ENCODE peak calls at places on chromosome 6, in ten cellular contexts. One of them, this sample, is unnamed.

GRCh38 chr6:169263836-169264608 is 10.4 kb upstream of the THBS2 start:
- DNase-seq in breast epithelium: no peak
- DNase-seq in psoas muscle: no peak
- DNase-seq in PC-3: peak; percentile 71
- DNase-seq in foreskin fibroblast: peak; percentile 89
- DNase-seq in heart left ventricle: no peak
- DNase-seq in esophagus squamous epithelium: no peak
- DNase-seq in upper lobe of left lung: no peak
- DNase-seq in IMR-90: peak; percentile 64
- DNase-seq in ovary: no peak
- DNase-seq in this sample: peak; percentile 51

GRCh38 chr6:168440520-168441433 is at the start of gene SMOC2:
- DNase-seq in ovary: peak; percentile 70
- DNase-seq in breast epithelium: no peak
- DNase-seq in upper lobe of left lung: no peak
- DNase-seq in PC-3: no peak
- DNase-seq in heart left ventricle: peak; percentile 63
- DNase-seq in psoas muscle: peak; percentile 46
- DNase-seq in foreskin fibroblast: no peak
- DNase-seq in IMR-90: no peak
- DNase-seq in esophagus squamous epithelium: no peak
- DNase-seq in this sample: no peak

GRCh38 chr6:148223424-148223842 is 119.2 kb upstream of the SASH1 start:
- DNase-seq in IMR-90: peak; percentile 80
- DNase-seq in breast epithelium: no peak
- DNase-seq in upper lobe of left lung: no peak
- DNase-seq in heart left ventricle: no peak
- DNase-seq in ovary: no peak
- DNase-seq in foreskin fibroblast: peak; percentile 58
- DNase-seq in PC-3: peak; percentile 14
- DNase-seq in psoas muscle: no peak
- DNase-seq in esophagus squamous epithelium: no peak
- DNase-seq in this sample: no peak

GRCh38 chr6:152696543-152696942 is 1.2 kb upstream of the MYCT1 start:
- DNase-seq in psoas muscle: no peak
- DNase-seq in breast epithelium: no peak
- DNase-seq in heart left ventricle: no peak
- DNase-seq in esophagus squamous epithelium: no peak
- DNase-seq in ovary: no peak
- DNase-seq in PC-3: peak; percentile 69
- DNase-seq in IMR-90: peak; percentile 88
- DNase-seq in foreskin fibroblast: peak; percentile 48
- DNase-seq in upper lobe of left lung: no peak
- DNase-seq in this sample: peak; percentile 79

GRCh38 chr6:150723857-150724256 is 124.2 kb downstream of the PLEKHG1 start:
- DNase-seq in esophagus squamous epithelium: no peak
- DNase-seq in heart left ventricle: no peak
- DNase-seq in IMR-90: no peak
- DNase-seq in breast epithelium: peak; percentile 34
- DNase-seq in foreskin fibroblast: peak; percentile 3
- DNase-seq in psoas muscle: no peak
- DNase-seq in PC-3: peak; percentile 71
- DNase-seq in upper lobe of left lung: no peak
- DNase-seq in ovary: no peak
- DNase-seq in this sample: peak; percentile 61

GRCh38 chr6:158797331-158798202 is 21.6 kb downstream of the EZR start:
- DNase-seq in psoas muscle: no peak
- DNase-seq in ovary: no peak
- DNase-seq in IMR-90: peak; percentile 76
- DNase-seq in upper lobe of left lung: peak; percentile 15
- DNase-seq in PC-3: no peak
- DNase-seq in breast epithelium: no peak
- DNase-seq in heart left ventricle: no peak
- DNase-seq in esophagus squamous epithelium: no peak
- DNase-seq in foreskin fibroblast: peak; percentile 25
- DNase-seq in this sample: peak; percentile 68

GRCh38 chr6:126118934-126119333 is 132.6 kb downstream of the TRMT11 start:
- DNase-seq in heart left ventricle: no peak
- DNase-seq in esophagus squamous epithelium: no peak
- DNase-seq in upper lobe of left lung: no peak
- DNase-seq in ovary: no peak
- DNase-seq in breast epithelium: no peak
- DNase-seq in PC-3: peak; percentile 24
- DNase-seq in IMR-90: peak; percentile 13
- DNase-seq in psoas muscle: no peak
- DNase-seq in foreskin fibroblast: peak; percentile 7
- DNase-seq in this sample: no peak

GRCh38 chr6:31186052-31186734 is 15.7 kb upstream of the POU5F1 start:
- DNase-seq in IMR-90: no peak
- DNase-seq in foreskin fibroblast: peak; percentile 61
- DNase-seq in PC-3: no peak
- DNase-seq in upper lobe of left lung: peak; percentile 61
- DNase-seq in heart left ventricle: peak; percentile 67
- DNase-seq in breast epithelium: peak; percentile 79
- DNase-seq in ovary: no peak
- DNase-seq in esophagus squamous epithelium: no peak
- DNase-seq in psoas muscle: peak; percentile 79
- DNase-seq in this sample: no peak

GRCh38 chr6:130958468-130958867 is 104.6 kb downstream of the EPB41L2 start:
- DNase-seq in psoas muscle: no peak
- DNase-seq in upper lobe of left lung: no peak
- DNase-seq in foreskin fibroblast: no peak
- DNase-seq in breast epithelium: no peak
- DNase-seq in esophagus squamous epithelium: no peak
- DNase-seq in heart left ventricle: no peak
- DNase-seq in IMR-90: peak; percentile 36
- DNase-seq in PC-3: peak; percentile 62
- DNase-seq in ovary: no peak
- DNase-seq in this sample: no peak

GRCh38 chr6:83198486-83199172 is 5.5 kb downstream of the RWDD2A start:
- DNase-seq in ovary: no peak
- DNase-seq in psoas muscle: no peak
- DNase-seq in heart left ventricle: no peak
- DNase-seq in esophagus squamous epithelium: no peak
- DNase-seq in IMR-90: peak; percentile 69
- DNase-seq in breast epithelium: no peak
- DNase-seq in foreskin fibroblast: peak; percentile 68
- DNase-seq in PC-3: peak; percentile 11
- DNase-seq in upper lobe of left lung: no peak
- DNase-seq in this sample: no peak

GRCh38 chr6:44438827-44439226 is 51.3 kb downstream of the CDC5L start:
- DNase-seq in breast epithelium: no peak
- DNase-seq in foreskin fibroblast: no peak
- DNase-seq in esophagus squamous epithelium: no peak
- DNase-seq in heart left ventricle: no peak
- DNase-seq in upper lobe of left lung: no peak
- DNase-seq in PC-3: no peak
- DNase-seq in IMR-90: no peak
- DNase-seq in ovary: no peak
- DNase-seq in psoas muscle: no peak
- DNase-seq in this sample: no peak

GRCh38 chr6:11500008-11500407 is 37.5 kb upstream of the TMEM170B start:
- DNase-seq in PC-3: peak; percentile 92
- DNase-seq in IMR-90: peak; percentile 65
- DNase-seq in foreskin fibroblast: peak; percentile 53
- DNase-seq in breast epithelium: no peak
- DNase-seq in ovary: no peak
- DNase-seq in esophagus squamous epithelium: no peak
- DNase-seq in psoas muscle: no peak
- DNase-seq in heart left ventricle: no peak
- DNase-seq in upper lobe of left lung: no peak
- DNase-seq in this sample: no peak

DNA sequence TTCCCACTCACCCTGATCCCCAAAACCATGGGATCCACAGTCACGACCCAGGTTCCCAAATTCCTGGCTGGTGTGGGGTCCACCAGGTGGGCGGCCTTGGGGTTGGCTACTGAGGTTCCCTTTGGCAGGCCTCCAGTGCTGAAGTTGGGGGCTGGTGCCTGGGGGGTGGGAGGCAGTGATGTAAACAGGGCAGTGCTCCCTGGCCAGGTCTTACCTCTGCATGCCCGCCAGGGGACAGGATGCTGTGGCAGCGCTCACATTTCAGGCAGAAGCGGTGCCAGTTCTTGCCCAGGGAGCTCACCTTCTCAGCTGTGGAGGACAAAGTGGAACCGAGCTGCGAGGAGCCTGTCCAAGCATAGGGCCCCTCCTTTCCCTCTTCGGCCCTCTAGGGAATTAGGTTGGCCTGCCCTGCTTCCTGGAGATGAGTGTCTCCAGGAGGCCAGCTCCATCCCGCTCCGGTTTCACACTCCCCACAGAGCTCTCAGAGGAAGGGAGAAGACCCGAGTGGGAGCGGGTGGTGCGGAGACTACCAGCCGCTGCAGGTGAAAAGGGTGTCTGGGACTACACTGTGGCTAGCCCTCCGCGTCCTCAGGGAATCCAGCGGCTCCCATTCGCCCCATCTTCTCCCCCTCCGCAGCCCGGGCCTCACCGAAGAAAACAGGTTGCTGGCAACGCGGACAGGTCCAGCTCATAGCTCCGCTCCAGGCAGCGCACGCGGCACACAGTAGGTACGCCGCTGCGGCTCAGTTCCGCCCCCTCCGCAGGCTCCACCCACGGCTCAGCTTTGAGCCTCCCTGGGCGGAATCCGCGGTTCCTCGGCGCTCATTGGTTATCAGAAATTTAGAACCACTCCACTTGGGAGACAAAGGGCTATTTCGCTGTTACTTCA is at the start of gene CRIP3:
- DNase-seq in psoas muscle: no peak
- DNase-seq in IMR-90: no peak
- DNase-seq in esophagus squamous epithelium: no peak
- DNase-seq in PC-3: peak; percentile 64
- DNase-seq in foreskin fibroblast: peak; percentile 57
- DNase-seq in ovary: peak; percentile 29
- DNase-seq in heart left ventricle: peak; percentile 47
- DNase-seq in upper lobe of left lung: peak; percentile 62
- DNase-seq in breast epithelium: peak; percentile 26
- DNase-seq in this sample: no peak
- TF ChIP-seq CTCF in psoas muscle: no peak
- TF ChIP-seq CTCF in IMR-90: peak; percentile 15
- TF ChIP-seq CTCF in esophagus squamous epithelium: peak; percentile 13
- TF ChIP-seq CTCF in PC-3: peak; percentile 53
- TF ChIP-seq CTCF in foreskin fibroblast: no peak
- TF ChIP-seq CTCF in ovary: no peak
- TF ChIP-seq CTCF in heart left ventricle: peak; percentile 11
- TF ChIP-seq CTCF in upper lobe of left lung: peak; percentile 24
- TF ChIP-seq CTCF in breast epithelium: no peak
- TF ChIP-seq CTCF in this sample: peak; percentile 12

GRCh38 chr6:42368156-42368555 is 83.6 kb downstream of the TRERF1 start:
- DNase-seq in breast epithelium: no peak
- DNase-seq in heart left ventricle: no peak
- DNase-seq in foreskin fibroblast: no peak
- DNase-seq in psoas muscle: no peak
- DNase-seq in IMR-90: no peak
- DNase-seq in PC-3: no peak
- DNase-seq in esophagus squamous epithelium: no peak
- DNase-seq in upper lobe of left lung: no peak
- DNase-seq in ovary: no peak
- DNase-seq in this sample: no peak
- H3K4me3 ChIP-seq in breast epithelium: no peak overlapping the region
- H3K4me3 ChIP-seq in heart left ventricle: no peak overlapping the region
- H3K4me3 ChIP-seq in foreskin fibroblast: no peak overlapping the region
- H3K4me3 ChIP-seq in psoas muscle: no peak overlapping the region
- H3K4me3 ChIP-seq in IMR-90: no peak overlapping the region
- H3K4me3 ChIP-seq in PC-3: no peak overlapping the region
- H3K4me3 ChIP-seq in esophagus squamous epithelium: no peak overlapping the region
- H3K4me3 ChIP-seq in upper lobe of left lung: no peak overlapping the region
- H3K4me3 ChIP-seq in ovary: no peak overlapping the region
- H3K4me3 ChIP-seq in this sample: no peak overlapping the region

DNA sequence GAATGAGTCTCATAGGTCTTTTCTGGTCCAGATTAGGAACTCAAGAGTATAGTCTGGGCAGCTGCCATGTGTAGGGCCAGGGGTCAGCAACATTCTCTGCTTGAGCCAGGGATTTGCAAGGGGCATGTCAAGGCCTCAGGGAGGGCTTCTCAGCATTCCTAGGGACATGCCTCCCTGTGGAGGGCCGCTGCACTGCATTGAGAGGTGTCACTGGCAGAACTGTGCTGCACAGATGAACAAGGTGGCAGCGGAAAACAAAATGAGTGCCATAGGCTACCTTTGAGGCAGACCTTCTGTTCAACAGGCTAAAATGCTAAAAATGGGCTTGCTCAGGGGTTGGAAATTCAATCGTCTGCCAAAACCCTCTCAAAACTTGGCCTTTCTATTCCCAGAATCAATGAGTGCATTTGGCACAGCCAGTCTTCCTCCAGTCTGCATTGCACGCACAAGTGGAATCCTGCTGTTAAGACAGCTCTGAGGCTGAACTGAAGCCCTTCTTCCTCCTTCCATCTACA is 51.6 kb upstream of the SRPK1 start:
- DNase-seq in breast epithelium: no peak
- DNase-seq in esophagus squamous epithelium: no peak
- DNase-seq in foreskin fibroblast: peak; percentile 15
- DNase-seq in IMR-90: no peak
- DNase-seq in PC-3: no peak
- DNase-seq in upper lobe of left lung: no peak
- DNase-seq in heart left ventricle: no peak
- DNase-seq in ovary: no peak
- DNase-seq in psoas muscle: no peak
- DNase-seq in this sample: no peak
- TF ChIP-seq CTCF in breast epithelium: no peak
- TF ChIP-seq CTCF in esophagus squamous epithelium: no peak
- TF ChIP-seq CTCF in foreskin fibroblast: no peak
- TF ChIP-seq CTCF in IMR-90: no peak
- TF ChIP-seq CTCF in PC-3: no peak
- TF ChIP-seq CTCF in upper lobe of left lung: no peak
- TF ChIP-seq CTCF in heart left ventricle: no peak
- TF ChIP-seq CTCF in ovary: no peak
- TF ChIP-seq CTCF in psoas muscle: no peak
- TF ChIP-seq CTCF in this sample: no peak

GRCh38 chr6:39295538-39295937 is 18.7 kb downstream of the KCNK17 start:
- DNase-seq in breast epithelium: no peak
- DNase-seq in esophagus squamous epithelium: no peak
- DNase-seq in ovary: no peak
- DNase-seq in psoas muscle: peak; percentile 54
- DNase-seq in PC-3: no peak
- DNase-seq in foreskin fibroblast: peak; percentile 16
- DNase-seq in IMR-90: no peak
- DNase-seq in upper lobe of left lung: peak; percentile 37
- DNase-seq in heart left ventricle: no peak
- DNase-seq in this sample: no peak

GRCh38 chr6:39298061-39298460 is 16.2 kb downstream of the KCNK17 start:
- DNase-seq in IMR-90: no peak
- DNase-seq in upper lobe of left lung: peak; percentile 50
- DNase-seq in psoas muscle: peak; percentile 43
- DNase-seq in foreskin fibroblast: no peak
- DNase-seq in heart left ventricle: no peak
- DNase-seq in ovary: no peak
- DNase-seq in PC-3: no peak
- DNase-seq in breast epithelium: no peak
- DNase-seq in esophagus squamous epithelium: no peak
- DNase-seq in this sample: no peak

GRCh38 chr6:39294899-39295298 is 19.3 kb downstream of the KCNK17 start:
- DNase-seq in esophagus squamous epithelium: no peak
- DNase-seq in upper lobe of left lung: no peak
- DNase-seq in foreskin fibroblast: no peak
- DNase-seq in psoas muscle: no peak
- DNase-seq in heart left ventricle: no peak
- DNase-seq in PC-3: no peak
- DNase-seq in ovary: no peak
- DNase-seq in IMR-90: no peak
- DNase-seq in breast epithelium: no peak
- DNase-seq in this sample: no peak

GRCh38 chr6:39294133-39294532 is 20.1 kb downstream of the KCNK17 start:
- DNase-seq in esophagus squamous epithelium: no peak
- DNase-seq in breast epithelium: no peak
- DNase-seq in PC-3: no peak
- DNase-seq in heart left ventricle: no peak
- DNase-seq in upper lobe of left lung: no peak
- DNase-seq in foreskin fibroblast: peak; percentile 43
- DNase-seq in IMR-90: no peak
- DNase-seq in psoas muscle: no peak
- DNase-seq in ovary: no peak
- DNase-seq in this sample: no peak

GRCh38 chr6:39296745-39297640 is 17.2 kb downstream of the KCNK17 start:
- DNase-seq in psoas muscle: peak; percentile 81
- DNase-seq in upper lobe of left lung: no peak
- DNase-seq in heart left ventricle: no peak
- DNase-seq in IMR-90: peak; percentile 26
- DNase-seq in esophagus squamous epithelium: no peak
- DNase-seq in ovary: peak; percentile 37
- DNase-seq in breast epithelium: no peak
- DNase-seq in PC-3: no peak
- DNase-seq in foreskin fibroblast: peak; percentile 80
- DNase-seq in this sample: no peak
- H3K4me3 ChIP-seq in psoas muscle: no peak overlapping the region
- H3K4me3 ChIP-seq in upper lobe of left lung: no peak overlapping the region
- H3K4me3 ChIP-seq in heart left ventricle: no peak overlapping the region
- H3K4me3 ChIP-seq in IMR-90: no peak overlapping the region
- H3K4me3 ChIP-seq in esophagus squamous epithelium: no peak overlapping the region
- H3K4me3 ChIP-seq in ovary: no peak overlapping the region
- H3K4me3 ChIP-seq in breast epithelium: no peak overlapping the region
- H3K4me3 ChIP-seq in PC-3: no peak overlapping the region
- H3K4me3 ChIP-seq in foreskin fibroblast: no peak overlapping the region
- H3K4me3 ChIP-seq in this sample: no peak overlapping the region

This sample was measured in AG09309.